ENCODE peak calls at places on chromosomes 16 and 17, in six cellular contexts. Q is lung, L is A549, B is pancreas, W is upper lobe of right lung, I is heart left ventricle. H is an unnamed sample. For H3K4me1, the result is how much of the 10 kb centered on the place peaks cover.

GRCh38 chr16:85610059-85610445 is 3.1 kb upstream of the GSE1 start:
- DNase-seq in W (no peak), Q (no peak), L (no peak), B (no peak), I (no peak), H (no peak)

GRCh38 chr17:64775701-64776570 is 113.8 kb upstream of the SMURF2 start:
- DNase-seq in Q (no peak), L (no peak), B (no peak), I (no peak), W (no peak), H (peak)

GRCh38 chr16:23398987-23399805 is 53.8 kb downstream of the COG7 start:
- DNase-seq in Q (peak), L (no peak), W (no peak), I (peak), B (peak), H (no peak)

GRCh38 chr17:61009619-61010018 is 332.0 kb downstream of the BCAS3 start:
- DNase-seq in B (no peak), L (no peak), Q (no peak), W (no peak), I (no peak), H (no peak)

GRCh38 chr17:68441064-68441770 is 16.1 kb downstream of the WIPI1 start:
- DNase-seq in W (no peak), Q (no peak), L (no peak), B (no peak), I (no peak), H (no peak)

GRCh38 chr16:50151744-50152143 is 1.4 kb upstream of the TENT4B start:
- DNase-seq in B (no peak), I (no peak), Q (no peak), L (no peak), W (no peak), H (no peak)

GRCh38 chr16:74123826-74124225 is 172.8 kb upstream of the PSMD7 start:
- DNase-seq in Q (no peak), I (no peak), W (no peak), L (no peak), B (no peak), H (no peak)

GRCh38 chr16:84700518-84701277 is 898 bp downstream of the USP10 start:
- DNase-seq in L (peak), B (no peak), W (no peak), Q (no peak), I (no peak), H (no peak)

GRCh38 chr17:13154403-13154802 is 136.6 kb upstream of the ELAC2 start:
- DNase-seq in L (no peak), I (no peak), W (no peak), B (no peak), Q (no peak), H (peak)

GRCh38 chr17:5492970-5493369 is 6.6 kb downstream of the MIS12 start:
- DNase-seq in I (no peak), W (no peak), B (no peak), Q (no peak), L (no peak), H (no peak)

GRCh38 chr17:77963441-77963840 is 4.9 kb downstream of the TNRC6C start:
- DNase-seq in I (peak), L (no peak), Q (no peak), B (peak), W (no peak), H (peak)

GRCh38 chr17:48374650-48375230 is 55.3 kb downstream of the SKAP1 start:
- DNase-seq in Q (no peak), B (peak), W (no peak), I (no peak), L (peak), H (no peak)

GRCh38 chr17:46770818-46771600 is 47.5 kb downstream of the WNT3 start:
- DNase-seq in I (peak), Q (no peak), L (peak), B (no peak), W (peak), H (peak)

GRCh38 chr17:7744416-7744815 is 26.9 kb downstream of the DNAH2 start:
- DNase-seq in B (no peak), L (no peak), W (peak), Q (no peak), I (no peak), H (no peak)

GRCh38 chr17:17414316-17414937 is 62.4 kb upstream of the MED9 start:
- DNase-seq in L (no peak), W (peak), B (no peak), I (no peak), Q (no peak), H (peak)

GRCh38 chr17:37179893-37180292 is 195.9 kb upstream of the C17orf78 start:
- DNase-seq in Q (no peak), I (no peak), L (no peak), B (no peak), W (no peak), H (no peak)

GRCh38 chr17:82103588-82104451 is 5.8 kb upstream of the FASN start:
- DNase-seq in L (no peak), Q (peak), W (peak), B (peak), I (no peak), H (peak)

GRCh38 chr16:56950881-56951771 is 10.6 kb upstream of the CETP start:
- DNase-seq in I (peak), Q (peak), B (peak), L (peak), W (peak), H (peak)

GRCh38 chr17:8532021-8532420 is 96.3 kb downstream of the NDEL1 start:
- DNase-seq in B (peak), L (peak), W (no peak), I (no peak), Q (no peak), H (peak)

GRCh38 chr16:21590791-21591190 is 8.6 kb upstream of the METTL9 start:
- DNase-seq in L (no peak), Q (no peak), B (no peak), W (no peak), I (no peak), H (peak)

GRCh38 chr17:41869426-41869825 is 4.2 kb upstream of the KLHL11 start:
- DNase-seq in I (no peak), L (no peak), W (peak), Q (peak), B (no peak), H (no peak)

GRCh38 chr16:995087-995486 is 13.5 kb downstream of the SOX8 start:
- DNase-seq in I (no peak), W (no peak), Q (no peak), B (no peak), L (no peak), H (no peak)

DNA sequence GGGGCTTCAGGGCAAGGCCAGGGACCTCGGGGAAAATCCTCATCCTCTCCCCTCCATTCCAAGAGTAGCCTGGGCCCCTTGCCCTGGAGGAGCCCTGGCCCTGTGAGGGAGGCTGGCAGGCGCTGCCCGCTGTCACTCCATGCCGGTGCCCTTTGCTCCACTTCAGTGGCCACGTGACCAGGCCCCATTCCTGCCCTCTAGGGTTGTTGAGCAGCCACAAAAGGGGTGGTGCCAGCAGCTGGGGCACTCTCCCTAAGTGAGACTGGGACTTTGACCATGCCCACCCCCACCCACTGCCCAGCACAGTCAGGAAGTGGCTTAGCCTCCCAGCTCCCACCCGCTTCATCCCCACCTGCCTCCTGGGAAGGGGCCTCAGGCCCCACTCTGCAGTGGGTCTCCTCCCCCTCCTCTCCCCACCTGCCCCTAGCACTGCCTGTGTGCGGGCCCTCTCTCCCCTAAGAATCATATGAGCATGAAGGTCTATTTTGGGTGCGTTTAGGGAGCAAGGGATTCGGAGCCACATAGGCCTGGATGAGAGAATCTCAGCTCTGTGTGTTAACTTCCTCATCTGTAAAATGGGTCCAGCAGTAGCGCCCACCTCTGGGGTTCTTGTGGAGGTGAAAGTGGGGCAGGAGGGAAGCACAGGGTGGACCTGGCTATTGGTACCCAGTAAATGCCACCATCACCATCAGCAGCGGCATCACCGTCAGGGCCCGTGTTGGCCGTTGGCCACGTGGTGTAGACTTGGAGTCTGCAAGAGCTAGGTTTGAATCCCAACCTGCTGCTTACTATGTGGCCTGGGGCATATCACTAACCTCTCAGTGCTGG is 7.2 kb downstream of the PDK2 start:
- DNase-seq in I (peak), L (no peak), W (peak), B (peak), Q (peak), H (peak)
- H3K27ac ChIP-seq in I (peak), L (peak), W (peak), B (peak), Q (peak), H (no peak)

GRCh38 chr16:27112093-27112811 is 45.5 kb downstream of the C16orf82 start:
- DNase-seq in I (no peak), Q (no peak), B (no peak), W (no peak), L (no peak), H (no peak)
- H3K4me1 ChIP-seq in I (under half), Q (under half), B (under half), W (under half), L (under half), H (under half)

GRCh38 chr16:47928008-47928407 is 227.8 kb downstream of the ABCC12 start:
- DNase-seq in W (no peak), L (no peak), I (no peak), Q (no peak), B (no peak), H (no peak)
- TF ChIP-seq CTCF in W (no peak), L (no peak), I (no peak), Q (no peak), B (no peak), H (no peak)

GRCh38 chr17:83189673-83190385 is 110.4 kb downstream of the METRNL start:
- DNase-seq in Q (peak), I (peak), L (no peak), W (peak), B (peak), H (peak)
- H3K27ac ChIP-seq in Q (peak), I (no peak), L (no peak), W (peak), B (no peak), H (peak)

GRCh38 chr17:57355090-57355859 is 99.0 kb downstream of the MSI2 start:
- DNase-seq in I (peak), Q (no peak), B (no peak), L (no peak), W (no peak), H (no peak)

GRCh38 chr17:57357392-57357784 is 101.1 kb downstream of the MSI2 start:
- DNase-seq in W (peak), Q (peak), L (no peak), B (peak), I (peak), H (no peak)

GRCh38 chr17:57357830-57358426 is 101.6 kb downstream of the MSI2 start:
- DNase-seq in Q (no peak), L (no peak), I (no peak), W (no peak), B (no peak), H (no peak)

GRCh38 chr17:57356153-57356721 is 99.9 kb downstream of the MSI2 start:
- DNase-seq in I (no peak), W (no peak), L (no peak), Q (no peak), B (no peak), H (no peak)

GRCh38 chr17:57356722-57357391 is 100.5 kb downstream of the MSI2 start:
- DNase-seq in L (no peak), B (no peak), Q (no peak), W (no peak), I (no peak), H (no peak)
- H3K4me1 ChIP-seq in L (under half), B (under half), Q (under half), W (under half), I (half or more), H (under half)

GRCh38 chr17:45048795-45049563 is 2.5 kb downstream of the DCAKD start:
- DNase-seq in L (peak), Q (no peak), B (no peak), I (no peak), W (no peak), H (no peak)

GRCh38 chr17:45046536-45047125 is 4.8 kb downstream of the DCAKD start:
- DNase-seq in B (no peak), I (no peak), W (no peak), L (peak), Q (no peak), H (peak)

GRCh38 chr17:45051060-45051719 is at the start of gene DCAKD:
- DNase-seq in Q (peak), I (peak), L (peak), B (peak), W (peak), H (peak)

GRCh38 chr17:45052052-45052772 is 780 bp upstream of the DCAKD start:
- DNase-seq in B (peak), L (no peak), Q (peak), W (no peak), I (peak), H (peak)

GRCh38 chr17:45050680-45051059 is 762 bp downstream of the DCAKD start:
- DNase-seq in I (no peak), Q (no peak), B (no peak), L (peak), W (no peak), H (peak)
- TF ChIP-seq CTCF in I (no peak), Q (no peak), B (no peak), L (no peak), W (no peak), H (no peak)

DNA sequence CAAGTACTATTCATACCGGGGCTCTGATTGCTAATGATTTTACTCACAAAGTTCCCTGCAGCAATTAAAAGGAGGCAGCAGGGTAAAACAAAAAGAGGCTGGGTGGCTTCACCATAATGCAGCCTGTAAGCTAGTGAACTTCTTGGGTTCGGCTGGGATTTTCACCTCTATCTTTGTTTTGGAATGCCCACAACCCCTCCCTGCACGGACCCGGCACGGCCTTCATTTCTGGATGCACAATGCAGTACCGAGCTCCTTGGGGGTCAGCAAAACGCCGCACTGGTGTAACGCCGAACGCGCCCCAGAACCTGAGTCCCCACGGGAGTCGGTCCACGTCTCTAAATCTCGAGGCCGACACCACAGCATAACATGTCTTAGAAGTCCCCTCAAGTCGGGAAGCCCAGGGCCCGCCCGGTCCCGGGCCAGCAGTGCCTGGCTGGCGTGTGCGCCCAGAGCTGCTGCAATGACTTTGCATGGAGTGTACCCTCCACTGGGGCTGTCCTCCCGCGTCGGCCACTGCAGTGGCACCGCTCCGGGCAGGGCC is 778 bp downstream of the UBE2O start:
- DNase-seq in Q (no peak), W (no peak), B (no peak), L (no peak), I (no peak), H (no peak)
- H3K27ac ChIP-seq in Q (no peak), W (no peak), B (peak), L (peak), I (peak), H (peak)

GRCh38 chr16:53369921-53370320 is 64.3 kb upstream of the RBL2 start:
- DNase-seq in L (no peak), B (no peak), I (no peak), Q (no peak), W (no peak), H (peak)

GRCh38 chr16:53370827-53371226 is 63.4 kb upstream of the RBL2 start:
- DNase-seq in W (no peak), L (no peak), I (no peak), Q (no peak), B (no peak), H (no peak)

GRCh38 chr16:53378138-53378537 is 56.1 kb upstream of the RBL2 start:
- DNase-seq in W (no peak), I (no peak), Q (no peak), L (no peak), B (no peak), H (peak)

GRCh38 chr16:53372942-53373871 is 61.1 kb upstream of the RBL2 start:
- DNase-seq in W (peak), I (no peak), L (peak), Q (peak), B (peak), H (peak)
- H3K4me1 ChIP-seq in W (under half), I (under half), L (under half), Q (under half), B (under half), H (under half)

GRCh38 chr17:79938696-79939435 is 96.8 kb downstream of the TBC1D16 start:
- DNase-seq in W (peak), L (no peak), Q (no peak), B (no peak), I (no peak), H (peak)
- TF ChIP-seq CTCF in W (no peak), L (no peak), Q (no peak), B (no peak), I (no peak), H (no peak)

H was measured in osteoblast.